ENCODE peak calls at places on chromosomes 11 and 22, in four cellular contexts. One of them, this sample, is unnamed. For H3K36me3, the result is how much of the 10 kb centered on the place peaks cover.

GRCh38 chr11:118928870-118929495 is 3.3 kb upstream of the BCL9L start:
- DNase-seq in gastrocnemius medialis: peak
- DNase-seq in Panc1: no peak
- DNase-seq in heart right ventricle: peak
- DNase-seq in this sample: no peak

GRCh38 chr11:102489469-102490145 is 37.0 kb upstream of the TMEM123 start:
- DNase-seq in gastrocnemius medialis: no peak
- DNase-seq in heart right ventricle: no peak
- DNase-seq in Panc1: no peak
- DNase-seq in this sample: no peak

GRCh38 chr11:10456519-10456918 is 1.5 kb downstream of the AMPD3 start:
- DNase-seq in gastrocnemius medialis: no peak
- DNase-seq in heart right ventricle: no peak
- DNase-seq in Panc1: no peak
- DNase-seq in this sample: no peak

GRCh38 chr11:122157540-122158173 is 41.6 kb upstream of the BLID start:
- DNase-seq in heart right ventricle: no peak
- DNase-seq in gastrocnemius medialis: no peak
- DNase-seq in Panc1: no peak
- DNase-seq in this sample: no peak

GRCh38 chr11:1706634-1707400 is 9.8 kb downstream of the KRTAP5-6 start:
- DNase-seq in gastrocnemius medialis: peak
- DNase-seq in Panc1: no peak
- DNase-seq in heart right ventricle: no peak
- DNase-seq in this sample: no peak

GRCh38 chr11:115941481-115941993 is 437.3 kb upstream of the CADM1 start:
- DNase-seq in heart right ventricle: peak
- DNase-seq in Panc1: peak
- DNase-seq in gastrocnemius medialis: no peak
- DNase-seq in this sample: peak

GRCh38 chr11:28049338-28050216 is 58.4 kb downstream of the KIF18A start:
- DNase-seq in gastrocnemius medialis: no peak
- DNase-seq in Panc1: peak
- DNase-seq in heart right ventricle: no peak
- DNase-seq in this sample: no peak

GRCh38 chr11:36002196-36002595 is 58.3 kb downstream of the LDLRAD3 start:
- DNase-seq in heart right ventricle: no peak
- DNase-seq in gastrocnemius medialis: peak
- DNase-seq in Panc1: no peak
- DNase-seq in this sample: no peak

GRCh38 chr11:47617417-47617809 is 23.2 kb upstream of the C1QTNF4 start:
- DNase-seq in Panc1: no peak
- DNase-seq in heart right ventricle: no peak
- DNase-seq in gastrocnemius medialis: no peak
- DNase-seq in this sample: no peak

GRCh38 chr11:102157219-102157618 is 47.0 kb downstream of the YAP1 start:
- DNase-seq in heart right ventricle: peak
- DNase-seq in gastrocnemius medialis: peak
- DNase-seq in Panc1: no peak
- DNase-seq in this sample: no peak

GRCh38 chr11:76148941-76149613 is 57.2 kb downstream of the WNT11 start:
- DNase-seq in heart right ventricle: peak
- DNase-seq in gastrocnemius medialis: no peak
- DNase-seq in Panc1: no peak
- DNase-seq in this sample: no peak

GRCh38 chr11:9688716-9689511 is 25.0 kb downstream of the SWAP70 start:
- DNase-seq in gastrocnemius medialis: no peak
- DNase-seq in heart right ventricle: peak
- DNase-seq in Panc1: peak
- DNase-seq in this sample: peak

GRCh38 chr11:102109896-102110760 is at the start of gene YAP1:
- DNase-seq in heart right ventricle: peak
- DNase-seq in gastrocnemius medialis: peak
- DNase-seq in Panc1: peak
- DNase-seq in this sample: no peak

GRCh38 chr22:49789289-49790141 is 38.2 kb downstream of the BRD1 start:
- DNase-seq in gastrocnemius medialis: no peak
- DNase-seq in heart right ventricle: no peak
- DNase-seq in Panc1: no peak
- DNase-seq in this sample: no peak

GRCh38 chr11:113802621-113803020 is 23.0 kb downstream of the CLDN25 start:
- DNase-seq in Panc1: no peak
- DNase-seq in heart right ventricle: no peak
- DNase-seq in gastrocnemius medialis: no peak
- DNase-seq in this sample: no peak

GRCh38 chr11:122632178-122632824 is 23.2 kb upstream of the UBASH3B start:
- DNase-seq in gastrocnemius medialis: no peak
- DNase-seq in Panc1: no peak
- DNase-seq in heart right ventricle: no peak
- DNase-seq in this sample: no peak

GRCh38 chr11:123086315-123086714 is 24.4 kb upstream of the HSPA8 start:
- DNase-seq in Panc1: no peak
- DNase-seq in gastrocnemius medialis: no peak
- DNase-seq in heart right ventricle: no peak
- DNase-seq in this sample: no peak

GRCh38 chr11:34492806-34493414 is 20.7 kb downstream of the ELF5 start:
- DNase-seq in heart right ventricle: peak
- DNase-seq in Panc1: peak
- DNase-seq in gastrocnemius medialis: no peak
- DNase-seq in this sample: peak

GRCh38 chr22:44023404-44024287 is 456 bp upstream of the PARVB start:
- DNase-seq in Panc1: no peak
- DNase-seq in gastrocnemius medialis: peak
- DNase-seq in heart right ventricle: no peak
- DNase-seq in this sample: no peak

GRCh38 chr11:77024745-77025144 is 9.5 kb upstream of the B3GNT6 start:
- DNase-seq in Panc1: no peak
- DNase-seq in heart right ventricle: no peak
- DNase-seq in gastrocnemius medialis: no peak
- DNase-seq in this sample: no peak

GRCh38 chr11:75762885-75763284 is 5.7 kb upstream of the DGAT2 start:
- DNase-seq in Panc1: no peak
- DNase-seq in gastrocnemius medialis: no peak
- DNase-seq in heart right ventricle: no peak
- DNase-seq in this sample: no peak

GRCh38 chr11:132718711-132719641 is 813.3 kb downstream of the OPCML start:
- DNase-seq in Panc1: no peak
- DNase-seq in heart right ventricle: no peak
- DNase-seq in gastrocnemius medialis: no peak
- DNase-seq in this sample: no peak

DNA sequence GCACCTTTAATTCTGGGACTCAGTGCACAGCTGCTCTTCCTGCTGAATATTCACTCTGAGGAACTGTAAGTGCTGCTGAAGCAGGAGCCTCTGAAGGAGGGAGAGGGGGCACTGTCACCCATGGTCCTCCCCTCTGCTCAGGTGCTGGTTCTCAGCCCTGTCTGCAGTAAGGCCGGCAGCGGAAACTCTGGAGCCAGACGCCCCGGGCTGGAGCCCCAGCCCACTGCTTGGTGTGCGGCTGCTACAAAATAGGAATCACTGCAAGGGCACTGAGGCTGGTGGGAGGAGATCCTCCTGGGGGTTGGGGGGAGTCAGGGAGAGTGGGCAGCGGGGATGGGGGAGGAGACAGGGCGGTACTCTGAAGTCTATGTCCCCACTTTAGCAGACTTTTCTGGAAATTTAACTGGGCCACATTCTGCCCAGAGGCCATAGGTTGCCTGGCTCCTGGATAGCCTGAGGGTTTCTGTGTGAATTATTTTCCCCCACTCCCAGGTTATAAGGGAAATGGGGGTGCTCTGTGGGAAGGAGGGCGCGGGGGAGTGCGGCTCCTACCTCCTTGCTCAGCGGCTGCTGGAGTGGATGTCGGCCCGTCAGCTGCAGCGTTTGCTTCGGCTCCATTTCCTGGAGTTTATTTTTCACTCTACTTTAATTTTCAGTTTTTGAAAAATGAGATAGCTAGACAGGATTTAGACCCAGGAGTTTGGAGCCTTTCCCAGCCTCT is 33.6 kb downstream of the TBC1D22A start:
- DNase-seq in heart right ventricle: no peak
- DNase-seq in gastrocnemius medialis: no peak
- DNase-seq in Panc1: no peak
- DNase-seq in this sample: no peak
- H3K36me3 ChIP-seq in heart right ventricle: under half
- H3K36me3 ChIP-seq in gastrocnemius medialis: under half
- H3K36me3 ChIP-seq in Panc1: under half
- H3K36me3 ChIP-seq in this sample: under half

GRCh38 chr11:94820480-94820879 is 52.3 kb downstream of the AMOTL1 start:
- DNase-seq in heart right ventricle: no peak
- DNase-seq in Panc1: no peak
- DNase-seq in gastrocnemius medialis: no peak
- DNase-seq in this sample: no peak
- H3K36me3 ChIP-seq in heart right ventricle: under half
- H3K36me3 ChIP-seq in Panc1: under half
- H3K36me3 ChIP-seq in gastrocnemius medialis: under half
- H3K36me3 ChIP-seq in this sample: under half

DNA sequence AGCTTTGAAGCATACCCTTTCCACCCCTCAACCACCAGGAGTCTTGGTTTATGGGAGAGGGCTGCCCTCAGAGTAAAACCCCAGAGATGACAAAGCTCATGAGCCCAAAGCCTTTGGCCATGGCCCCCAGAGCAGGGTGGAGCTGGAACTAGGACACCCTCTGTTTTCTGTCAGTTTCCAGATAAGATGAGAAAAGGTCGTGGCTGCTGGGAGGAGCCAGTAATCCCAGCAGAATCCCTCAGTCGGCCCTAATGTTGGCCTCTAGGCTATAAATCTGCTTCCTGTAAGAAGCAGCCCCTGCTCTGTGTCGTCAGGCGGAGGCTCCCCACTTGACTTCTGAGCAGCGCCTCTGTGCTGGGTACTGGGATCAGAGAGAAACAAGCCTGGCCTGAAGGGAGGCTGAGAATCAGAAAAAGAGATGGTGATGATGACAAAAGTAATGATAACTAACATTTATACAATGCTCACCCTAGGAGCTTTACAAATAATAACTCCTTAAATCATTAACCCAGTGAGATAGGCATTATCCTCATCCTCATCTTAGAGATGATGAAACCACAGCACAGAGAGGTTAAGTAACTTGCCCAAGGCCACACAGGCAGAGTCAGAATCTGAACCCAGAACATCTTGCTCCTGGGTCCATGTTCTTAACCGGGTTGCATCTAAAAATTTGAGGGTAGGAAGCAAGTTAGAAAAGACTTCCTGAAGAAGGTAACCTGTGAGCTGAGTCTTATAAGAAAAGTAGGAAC is 471.4 kb downstream of the SOX6 start:
- DNase-seq in heart right ventricle: no peak
- DNase-seq in Panc1: no peak
- DNase-seq in gastrocnemius medialis: no peak
- DNase-seq in this sample: no peak
- H3K36me3 ChIP-seq in heart right ventricle: under half
- H3K36me3 ChIP-seq in Panc1: under half
- H3K36me3 ChIP-seq in gastrocnemius medialis: under half
- H3K36me3 ChIP-seq in this sample: under half

GRCh38 chr11:70358797-70359196 is 39.5 kb upstream of the CTTN start:
- DNase-seq in gastrocnemius medialis: no peak
- DNase-seq in heart right ventricle: no peak
- DNase-seq in Panc1: no peak
- DNase-seq in this sample: no peak
- H3K36me3 ChIP-seq in gastrocnemius medialis: half or more
- H3K36me3 ChIP-seq in heart right ventricle: under half
- H3K36me3 ChIP-seq in Panc1: under half
- H3K36me3 ChIP-seq in this sample: under half

GRCh38 chr22:41343300-41343699 is 38.4 kb upstream of the TEF start:
- DNase-seq in Panc1: no peak
- DNase-seq in gastrocnemius medialis: no peak
- DNase-seq in heart right ventricle: no peak
- DNase-seq in this sample: no peak

GRCh38 chr22:41341012-41341411 is 39.7 kb downstream of the ZC3H7B start:
- DNase-seq in Panc1: no peak
- DNase-seq in gastrocnemius medialis: no peak
- DNase-seq in heart right ventricle: no peak
- DNase-seq in this sample: no peak

GRCh38 chr22:41343717-41344116 is 38.0 kb upstream of the TEF start:
- DNase-seq in gastrocnemius medialis: no peak
- DNase-seq in heart right ventricle: no peak
- DNase-seq in Panc1: no peak
- DNase-seq in this sample: no peak

GRCh38 chr22:41340357-41340756 is 39.0 kb downstream of the ZC3H7B start:
- DNase-seq in gastrocnemius medialis: no peak
- DNase-seq in heart right ventricle: no peak
- DNase-seq in Panc1: no peak
- DNase-seq in this sample: no peak

GRCh38 chr22:41341990-41342389 is 39.8 kb upstream of the TEF start:
- DNase-seq in heart right ventricle: no peak
- DNase-seq in Panc1: no peak
- DNase-seq in gastrocnemius medialis: no peak
- DNase-seq in this sample: no peak
- H3K36me3 ChIP-seq in heart right ventricle: under half
- H3K36me3 ChIP-seq in Panc1: under half
- H3K36me3 ChIP-seq in gastrocnemius medialis: half or more
- H3K36me3 ChIP-seq in this sample: under half

GRCh38 chr22:21966643-21967516 is 14.2 kb upstream of the PPM1F start:
- DNase-seq in gastrocnemius medialis: no peak
- DNase-seq in Panc1: no peak
- DNase-seq in heart right ventricle: no peak
- DNase-seq in this sample: no peak
- H3K36me3 ChIP-seq in gastrocnemius medialis: half or more
- H3K36me3 ChIP-seq in Panc1: under half
- H3K36me3 ChIP-seq in heart right ventricle: under half
- H3K36me3 ChIP-seq in this sample: under half

DNA sequence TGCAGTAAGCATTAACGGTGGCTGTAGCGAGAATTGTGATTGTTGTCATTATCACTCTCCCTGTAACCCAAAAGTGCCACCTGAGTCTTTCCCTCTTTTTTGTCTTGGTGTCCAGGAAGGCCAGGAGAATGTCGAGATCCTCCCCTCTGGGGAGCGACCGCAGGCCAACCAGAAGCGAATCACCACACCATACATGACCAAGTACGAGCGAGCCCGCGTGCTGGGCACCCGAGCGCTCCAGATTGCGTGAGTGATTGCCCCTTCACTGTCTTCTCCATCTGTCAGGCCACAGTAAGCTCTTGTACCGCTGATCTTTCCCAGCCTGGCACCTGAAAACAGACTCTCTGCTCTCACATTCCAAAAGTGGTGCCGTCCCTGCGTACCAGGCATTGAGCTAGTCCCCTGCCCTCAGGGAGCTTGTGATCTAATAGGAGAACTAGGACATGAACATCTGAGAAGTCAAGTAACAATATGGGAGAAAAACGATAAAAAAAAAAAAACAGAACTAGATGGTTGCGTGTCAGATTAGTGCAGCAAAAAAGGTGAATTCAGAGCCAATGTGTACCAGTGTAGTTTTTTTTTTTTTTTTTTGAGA is 5.8 kb downstream of the POLR2F start:
- DNase-seq in heart right ventricle: no peak
- DNase-seq in Panc1: no peak
- DNase-seq in gastrocnemius medialis: no peak
- DNase-seq in this sample: no peak
- H3K36me3 ChIP-seq in heart right ventricle: under half
- H3K36me3 ChIP-seq in Panc1: under half
- H3K36me3 ChIP-seq in gastrocnemius medialis: half or more
- H3K36me3 ChIP-seq in this sample: under half

DNA sequence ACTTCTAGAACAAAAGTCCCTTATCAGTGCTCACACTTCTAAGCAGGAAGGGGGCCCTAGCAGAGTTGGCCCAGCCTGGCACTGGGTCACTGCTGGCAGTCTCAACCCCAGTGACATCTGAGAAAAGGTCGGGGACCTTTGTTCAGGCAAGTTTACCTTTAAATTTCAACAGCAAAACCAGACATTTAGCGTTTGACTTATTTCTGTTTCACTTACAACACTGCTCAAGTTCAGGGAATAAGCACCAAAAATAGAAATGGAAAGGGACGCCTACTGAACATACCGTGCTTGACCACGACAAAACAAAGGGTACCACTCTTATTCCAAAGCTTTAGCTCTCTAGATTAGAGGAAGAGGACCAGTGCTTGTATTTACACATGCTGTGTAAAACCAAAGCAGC is 26.2 kb downstream of the PITPNB start:
- DNase-seq in gastrocnemius medialis: no peak
- DNase-seq in Panc1: no peak
- DNase-seq in heart right ventricle: no peak
- DNase-seq in this sample: no peak
- H3K36me3 ChIP-seq in gastrocnemius medialis: half or more
- H3K36me3 ChIP-seq in Panc1: under half
- H3K36me3 ChIP-seq in heart right ventricle: under half
- H3K36me3 ChIP-seq in this sample: under half

This sample was measured in kidney epithelial cell.